ENCODE peak calls at places on chromosomes 1 and 21, in six cellular contexts. G is non-pigmented ciliary epithelial cell; M is activated effector memory CD4-positive, alpha-beta T cell treated with anti-CD3 and anti-CD28 coated beads, Interleukin-2, amount 50 U/mL, for 16 hours; V is NCI-H1092; I is nephron progenitor cell; P is fibroblast of mammary gland. B is an unnamed sample.

GRCh38 chr1:244969355-244970235 is 105.3 kb upstream of the HNRNPU start:
- DNase-seq in G (no peak), M (peak), V (peak), I (peak), P (peak), B (peak)

GRCh38 chr1:2085080-2085479 is 34.9 kb downstream of the PRKCZ start:
- DNase-seq in G (no peak), M (no peak), V (no peak), I (no peak), P (no peak), B (no peak)

GRCh38 chr1:24321150-24321549 is 2.0 kb downstream of the GRHL3 start:
- DNase-seq in G (no peak), M (no peak), V (no peak), I (no peak), P (no peak), B (no peak)

GRCh38 chr1:62084304-62084905 is 110.2 kb upstream of the L1TD1 start:
- DNase-seq in G (no peak), M (no peak), V (no peak), I (no peak), P (peak), B (no peak)

GRCh38 chr1:160741092-160741501 is 2.0 kb downstream of the SLAMF7 start:
- DNase-seq in G (no peak), M (no peak), V (no peak), I (no peak), P (no peak), B (no peak)

GRCh38 chr1:60367522-60367921 is 294.0 kb upstream of the C1orf87 start:
- DNase-seq in G (no peak), M (no peak), V (no peak), I (no peak), P (no peak), B (no peak)

GRCh38 chr1:9892563-9893528 is 17.2 kb downstream of the CTNNBIP1 start:
- DNase-seq in G (peak), M (no peak), V (no peak), I (no peak), P (peak), B (no peak)

GRCh38 chr1:199508653-199509052 is 518.9 kb upstream of the NR5A2 start:
- DNase-seq in G (no peak), M (no peak), V (no peak), I (no peak), P (no peak), B (no peak)

GRCh38 chr1:13710097-13710496 is 10.1 kb downstream of the PRDM2 start:
- DNase-seq in G (no peak), M (no peak), V (no peak), I (no peak), P (no peak), B (no peak)

GRCh38 chr1:58165073-58165472 is 381.5 kb downstream of the OMA1 start:
- DNase-seq in G (no peak), M (no peak), V (no peak), I (no peak), P (no peak), B (no peak)

GRCh38 chr21:38834725-38835124 is 29.0 kb downstream of the ETS2 start:
- DNase-seq in G (no peak), M (no peak), V (no peak), I (no peak), P (no peak), B (no peak)

GRCh38 chr1:13224480-13225060 is 1.4 kb downstream of the PRAMEF18 start:
- DNase-seq in G (no peak), M (no peak), V (no peak), I (no peak), P (no peak), B (no peak)

B was measured in cardiac muscle cell.